ENCODE peak calls at places on chromosome 21, in seven cellular contexts. One of them, this sample, is unnamed.
A peak's percentile ranks its signal among the peaks of the same experiment; 100 is the strongest.

GRCh38 chr21:45152265-45152746 is 77.9 kb downstream of the ADARB1 start:
- DNase-seq in uterus: no peak
- DNase-seq in CD8-positive, alpha-beta T cell: peak; percentile 47
- DNase-seq in activated CD8-positive, alpha-beta T cell treated with anti-CD3 and anti-CD28 coated beads for 36 hours: peak; percentile 90
- DNase-seq in cardiac fibroblast: no peak
- DNase-seq in CD4-positive, alpha-beta T cell: peak; percentile 68
- DNase-seq in ovary: no peak
- DNase-seq in this sample: peak; percentile 87

GRCh38 chr21:46156678-46157077 is 1.3 kb upstream of the FTCD start:
- DNase-seq in uterus: peak; percentile 6
- DNase-seq in CD8-positive, alpha-beta T cell: no peak
- DNase-seq in activated CD8-positive, alpha-beta T cell treated with anti-CD3 and anti-CD28 coated beads for 36 hours: no peak
- DNase-seq in cardiac fibroblast: no peak
- DNase-seq in CD4-positive, alpha-beta T cell: no peak
- DNase-seq in ovary: no peak
- DNase-seq in this sample: no peak

GRCh38 chr21:16455978-16456377 is 726.2 kb downstream of the USP25 start:
- DNase-seq in uterus: no peak
- DNase-seq in CD8-positive, alpha-beta T cell: no peak
- DNase-seq in activated CD8-positive, alpha-beta T cell treated with anti-CD3 and anti-CD28 coated beads for 36 hours: no peak
- DNase-seq in cardiac fibroblast: no peak
- DNase-seq in CD4-positive, alpha-beta T cell: no peak
- DNase-seq in ovary: no peak
- DNase-seq in this sample: no peak

GRCh38 chr21:36704281-36704957 is 5.5 kb downstream of the SIM2 start:
- DNase-seq in uterus: no peak
- DNase-seq in CD8-positive, alpha-beta T cell: no peak
- DNase-seq in activated CD8-positive, alpha-beta T cell treated with anti-CD3 and anti-CD28 coated beads for 36 hours: no peak
- DNase-seq in cardiac fibroblast: no peak
- DNase-seq in CD4-positive, alpha-beta T cell: no peak
- DNase-seq in ovary: no peak
- DNase-seq in this sample: peak; percentile 81

GRCh38 chr21:45329261-45330074 is 41.8 kb upstream of the POFUT2 start:
- DNase-seq in uterus: no peak
- DNase-seq in CD8-positive, alpha-beta T cell: no peak
- DNase-seq in activated CD8-positive, alpha-beta T cell treated with anti-CD3 and anti-CD28 coated beads for 36 hours: no peak
- DNase-seq in cardiac fibroblast: no peak
- DNase-seq in CD4-positive, alpha-beta T cell: no peak
- DNase-seq in ovary: peak; percentile 13
- DNase-seq in this sample: no peak

GRCh38 chr21:15793547-15794235 is 63.9 kb downstream of the USP25 start:
- DNase-seq in uterus: no peak
- DNase-seq in CD8-positive, alpha-beta T cell: no peak
- DNase-seq in activated CD8-positive, alpha-beta T cell treated with anti-CD3 and anti-CD28 coated beads for 36 hours: no peak
- DNase-seq in cardiac fibroblast: peak; percentile 53
- DNase-seq in CD4-positive, alpha-beta T cell: no peak
- DNase-seq in ovary: no peak
- DNase-seq in this sample: no peak

GRCh38 chr21:35102488-35103407 is 53.6 kb upstream of the RUNX1 start:
- DNase-seq in uterus: no peak
- DNase-seq in CD8-positive, alpha-beta T cell: no peak
- DNase-seq in activated CD8-positive, alpha-beta T cell treated with anti-CD3 and anti-CD28 coated beads for 36 hours: peak; percentile 68
- DNase-seq in cardiac fibroblast: no peak
- DNase-seq in CD4-positive, alpha-beta T cell: no peak
- DNase-seq in ovary: no peak
- DNase-seq in this sample: peak; percentile 29

GRCh38 chr21:44702111-44702972 is 5.4 kb downstream of the KRTAP10-12 start:
- DNase-seq in uterus: no peak
- DNase-seq in CD8-positive, alpha-beta T cell: no peak
- DNase-seq in activated CD8-positive, alpha-beta T cell treated with anti-CD3 and anti-CD28 coated beads for 36 hours: no peak
- DNase-seq in cardiac fibroblast: no peak
- DNase-seq in CD4-positive, alpha-beta T cell: no peak
- DNase-seq in ovary: no peak
- DNase-seq in this sample: no peak

GRCh38 chr21:9737871-9738520 is 783.4 kb upstream of the TPTE start:
- DNase-seq in uterus: no peak
- DNase-seq in CD8-positive, alpha-beta T cell: no peak
- DNase-seq in activated CD8-positive, alpha-beta T cell treated with anti-CD3 and anti-CD28 coated beads for 36 hours: no peak
- DNase-seq in cardiac fibroblast: no peak
- DNase-seq in CD4-positive, alpha-beta T cell: no peak
- DNase-seq in ovary: no peak
- DNase-seq in this sample: peak; percentile 71

GRCh38 chr21:45327458-45328197 is 39.9 kb upstream of the POFUT2 start:
- DNase-seq in uterus: no peak
- DNase-seq in CD8-positive, alpha-beta T cell: no peak
- DNase-seq in activated CD8-positive, alpha-beta T cell treated with anti-CD3 and anti-CD28 coated beads for 36 hours: no peak
- DNase-seq in cardiac fibroblast: no peak
- DNase-seq in CD4-positive, alpha-beta T cell: no peak
- DNase-seq in ovary: no peak
- DNase-seq in this sample: no peak

GRCh38 chr21:16597768-16598167 is 868.0 kb downstream of the USP25 start:
- DNase-seq in uterus: no peak
- DNase-seq in CD8-positive, alpha-beta T cell: no peak
- DNase-seq in activated CD8-positive, alpha-beta T cell treated with anti-CD3 and anti-CD28 coated beads for 36 hours: no peak
- DNase-seq in cardiac fibroblast: no peak
- DNase-seq in CD4-positive, alpha-beta T cell: no peak
- DNase-seq in ovary: no peak
- DNase-seq in this sample: no peak

GRCh38 chr21:16195476-16195875 is 465.7 kb downstream of the USP25 start:
- DNase-seq in uterus: no peak
- DNase-seq in CD8-positive, alpha-beta T cell: no peak
- DNase-seq in activated CD8-positive, alpha-beta T cell treated with anti-CD3 and anti-CD28 coated beads for 36 hours: no peak
- DNase-seq in cardiac fibroblast: peak; percentile 83
- DNase-seq in CD4-positive, alpha-beta T cell: no peak
- DNase-seq in ovary: no peak
- DNase-seq in this sample: no peak

GRCh38 chr21:45432575-45433255 is 27.8 kb downstream of the COL18A1 start:
- DNase-seq in uterus: no peak
- DNase-seq in CD8-positive, alpha-beta T cell: no peak
- DNase-seq in activated CD8-positive, alpha-beta T cell treated with anti-CD3 and anti-CD28 coated beads for 36 hours: no peak
- DNase-seq in cardiac fibroblast: peak; percentile 69
- DNase-seq in CD4-positive, alpha-beta T cell: no peak
- DNase-seq in ovary: peak; percentile 69
- DNase-seq in this sample: no peak

GRCh38 chr21:46346296-46347202 is 22.6 kb downstream of the PCNT start:
- DNase-seq in uterus: no peak
- DNase-seq in CD8-positive, alpha-beta T cell: no peak
- DNase-seq in activated CD8-positive, alpha-beta T cell treated with anti-CD3 and anti-CD28 coated beads for 36 hours: no peak
- DNase-seq in cardiac fibroblast: no peak
- DNase-seq in CD4-positive, alpha-beta T cell: no peak
- DNase-seq in ovary: peak; percentile 48
- DNase-seq in this sample: no peak

GRCh38 chr21:29953072-29953471 is 13.3 kb upstream of the GRIK1 start:
- DNase-seq in uterus: no peak
- DNase-seq in CD8-positive, alpha-beta T cell: no peak
- DNase-seq in activated CD8-positive, alpha-beta T cell treated with anti-CD3 and anti-CD28 coated beads for 36 hours: no peak
- DNase-seq in cardiac fibroblast: no peak
- DNase-seq in CD4-positive, alpha-beta T cell: no peak
- DNase-seq in ovary: no peak
- DNase-seq in this sample: no peak

GRCh38 chr21:33386222-33386784 is 16.9 kb upstream of the IFNGR2 start:
- DNase-seq in uterus: no peak
- DNase-seq in CD8-positive, alpha-beta T cell: no peak
- DNase-seq in activated CD8-positive, alpha-beta T cell treated with anti-CD3 and anti-CD28 coated beads for 36 hours: no peak
- DNase-seq in cardiac fibroblast: no peak
- DNase-seq in CD4-positive, alpha-beta T cell: no peak
- DNase-seq in ovary: no peak
- DNase-seq in this sample: no peak

GRCh38 chr21:45164124-45164511 is 89.7 kb downstream of the ADARB1 start:
- DNase-seq in uterus: no peak
- DNase-seq in CD8-positive, alpha-beta T cell: no peak
- DNase-seq in activated CD8-positive, alpha-beta T cell treated with anti-CD3 and anti-CD28 coated beads for 36 hours: no peak
- DNase-seq in cardiac fibroblast: no peak
- DNase-seq in CD4-positive, alpha-beta T cell: no peak
- DNase-seq in ovary: no peak
- DNase-seq in this sample: no peak

GRCh38 chr21:34004984-34005383 is 68.4 kb upstream of the MRPS6 start:
- DNase-seq in uterus: peak; percentile 35
- DNase-seq in CD8-positive, alpha-beta T cell: no peak
- DNase-seq in activated CD8-positive, alpha-beta T cell treated with anti-CD3 and anti-CD28 coated beads for 36 hours: no peak
- DNase-seq in cardiac fibroblast: no peak
- DNase-seq in CD4-positive, alpha-beta T cell: no peak
- DNase-seq in ovary: no peak
- DNase-seq in this sample: peak; percentile 81

GRCh38 chr21:45364464-45365185 is 40.3 kb upstream of the COL18A1 start:
- DNase-seq in uterus: peak; percentile 68
- DNase-seq in CD8-positive, alpha-beta T cell: no peak
- DNase-seq in activated CD8-positive, alpha-beta T cell treated with anti-CD3 and anti-CD28 coated beads for 36 hours: no peak
- DNase-seq in cardiac fibroblast: peak; percentile 84
- DNase-seq in CD4-positive, alpha-beta T cell: no peak
- DNase-seq in ovary: no peak
- DNase-seq in this sample: no peak

GRCh38 chr21:26164311-26164710 is 6.3 kb downstream of the APP start:
- DNase-seq in uterus: no peak
- DNase-seq in CD8-positive, alpha-beta T cell: no peak
- DNase-seq in activated CD8-positive, alpha-beta T cell treated with anti-CD3 and anti-CD28 coated beads for 36 hours: no peak
- DNase-seq in cardiac fibroblast: no peak
- DNase-seq in CD4-positive, alpha-beta T cell: no peak
- DNase-seq in ovary: no peak
- DNase-seq in this sample: no peak

GRCh38 chr21:16713331-16714114 is 799.3 kb upstream of the CXADR start:
- DNase-seq in uterus: no peak
- DNase-seq in CD8-positive, alpha-beta T cell: no peak
- DNase-seq in activated CD8-positive, alpha-beta T cell treated with anti-CD3 and anti-CD28 coated beads for 36 hours: no peak
- DNase-seq in cardiac fibroblast: peak; percentile 41
- DNase-seq in CD4-positive, alpha-beta T cell: no peak
- DNase-seq in ovary: no peak
- DNase-seq in this sample: no peak

GRCh38 chr21:46399129-46399528 is 59.6 kb upstream of the DIP2A start:
- DNase-seq in uterus: no peak
- DNase-seq in CD8-positive, alpha-beta T cell: no peak
- DNase-seq in activated CD8-positive, alpha-beta T cell treated with anti-CD3 and anti-CD28 coated beads for 36 hours: no peak
- DNase-seq in cardiac fibroblast: no peak
- DNase-seq in CD4-positive, alpha-beta T cell: no peak
- DNase-seq in ovary: no peak
- DNase-seq in this sample: no peak

GRCh38 chr21:35896060-35896459 is 164.3 kb downstream of the SETD4 start:
- DNase-seq in uterus: no peak
- DNase-seq in CD8-positive, alpha-beta T cell: no peak
- DNase-seq in activated CD8-positive, alpha-beta T cell treated with anti-CD3 and anti-CD28 coated beads for 36 hours: no peak
- DNase-seq in cardiac fibroblast: no peak
- DNase-seq in CD4-positive, alpha-beta T cell: no peak
- DNase-seq in ovary: no peak
- DNase-seq in this sample: no peak

GRCh38 chr21:35204850-35205564 is 155.9 kb upstream of the RUNX1 start:
- DNase-seq in uterus: peak; percentile 76
- DNase-seq in CD8-positive, alpha-beta T cell: no peak
- DNase-seq in activated CD8-positive, alpha-beta T cell treated with anti-CD3 and anti-CD28 coated beads for 36 hours: peak; percentile 30
- DNase-seq in cardiac fibroblast: peak; percentile 92
- DNase-seq in CD4-positive, alpha-beta T cell: no peak
- DNase-seq in ovary: peak; percentile 94
- DNase-seq in this sample: peak; percentile 88

GRCh38 chr21:45420623-45421041 is 15.7 kb downstream of the COL18A1 start:
- DNase-seq in uterus: no peak
- DNase-seq in CD8-positive, alpha-beta T cell: no peak
- DNase-seq in activated CD8-positive, alpha-beta T cell treated with anti-CD3 and anti-CD28 coated beads for 36 hours: no peak
- DNase-seq in cardiac fibroblast: no peak
- DNase-seq in CD4-positive, alpha-beta T cell: no peak
- DNase-seq in ovary: no peak
- DNase-seq in this sample: no peak

DNA sequence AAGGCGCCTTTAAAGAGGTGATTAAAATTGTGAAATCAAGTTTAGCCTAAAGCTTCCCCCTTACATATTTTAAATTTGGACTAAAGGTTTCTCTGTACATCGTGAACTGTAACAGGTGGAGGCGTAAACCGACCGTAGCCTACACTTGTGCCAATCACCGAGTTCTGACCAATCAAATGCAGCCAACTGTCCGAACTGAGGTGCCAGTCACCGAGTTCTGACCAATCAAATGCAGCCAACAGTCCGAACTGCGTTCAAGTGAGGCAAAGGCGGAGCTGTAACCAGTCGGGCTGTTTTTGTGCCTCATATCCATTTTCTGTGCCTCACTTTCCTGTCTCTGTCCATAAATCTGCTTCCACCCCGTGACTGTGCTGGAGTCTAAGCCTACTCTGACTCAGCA is 7.4 kb downstream of the TFF1 start:
- DNase-seq in uterus: no peak
- DNase-seq in CD8-positive, alpha-beta T cell: no peak
- DNase-seq in activated CD8-positive, alpha-beta T cell treated with anti-CD3 and anti-CD28 coated beads for 36 hours: no peak
- DNase-seq in cardiac fibroblast: no peak
- DNase-seq in CD4-positive, alpha-beta T cell: no peak
- DNase-seq in ovary: no peak
- DNase-seq in this sample: no peak
- TF ChIP-seq CTCF in uterus: no peak
- TF ChIP-seq CTCF in CD8-positive, alpha-beta T cell: no peak
- TF ChIP-seq CTCF in activated CD8-positive, alpha-beta T cell treated with anti-CD3 and anti-CD28 coated beads for 36 hours: no peak
- TF ChIP-seq CTCF in cardiac fibroblast: no peak
- TF ChIP-seq CTCF in CD4-positive, alpha-beta T cell: no peak
- TF ChIP-seq CTCF in ovary: no peak
- TF ChIP-seq CTCF in this sample: no peak

GRCh38 chr21:38740131-38740530 is 65.6 kb upstream of the ETS2 start:
- DNase-seq in uterus: no peak
- DNase-seq in CD8-positive, alpha-beta T cell: no peak
- DNase-seq in activated CD8-positive, alpha-beta T cell treated with anti-CD3 and anti-CD28 coated beads for 36 hours: no peak
- DNase-seq in cardiac fibroblast: no peak
- DNase-seq in CD4-positive, alpha-beta T cell: no peak
- DNase-seq in ovary: no peak
- DNase-seq in this sample: peak; percentile 8
- TF ChIP-seq CTCF in uterus: no peak
- TF ChIP-seq CTCF in CD8-positive, alpha-beta T cell: no peak
- TF ChIP-seq CTCF in activated CD8-positive, alpha-beta T cell treated with anti-CD3 and anti-CD28 coated beads for 36 hours: no peak
- TF ChIP-seq CTCF in cardiac fibroblast: no peak
- TF ChIP-seq CTCF in CD4-positive, alpha-beta T cell: no peak
- TF ChIP-seq CTCF in ovary: no peak
- TF ChIP-seq CTCF in this sample: no peak

GRCh38 chr21:43611598-43612369 is 47.5 kb downstream of the HSF2BP start:
- DNase-seq in uterus: peak; percentile 64
- DNase-seq in CD8-positive, alpha-beta T cell: no peak
- DNase-seq in activated CD8-positive, alpha-beta T cell treated with anti-CD3 and anti-CD28 coated beads for 36 hours: peak; percentile 41
- DNase-seq in cardiac fibroblast: peak; percentile 80
- DNase-seq in CD4-positive, alpha-beta T cell: no peak
- DNase-seq in ovary: peak; percentile 64
- DNase-seq in this sample: no peak
- TF ChIP-seq CTCF in uterus: peak; percentile 70
- TF ChIP-seq CTCF in CD8-positive, alpha-beta T cell: no peak
- TF ChIP-seq CTCF in activated CD8-positive, alpha-beta T cell treated with anti-CD3 and anti-CD28 coated beads for 36 hours: no peak
- TF ChIP-seq CTCF in cardiac fibroblast: peak; percentile 88
- TF ChIP-seq CTCF in CD4-positive, alpha-beta T cell: peak; percentile 13
- TF ChIP-seq CTCF in ovary: peak; percentile 60
- TF ChIP-seq CTCF in this sample: no peak

GRCh38 chr21:21101911-21102310 is 103.7 kb downstream of the NCAM2 start:
- DNase-seq in uterus: no peak
- DNase-seq in CD8-positive, alpha-beta T cell: no peak
- DNase-seq in activated CD8-positive, alpha-beta T cell treated with anti-CD3 and anti-CD28 coated beads for 36 hours: peak; percentile 6
- DNase-seq in cardiac fibroblast: peak; percentile 65
- DNase-seq in CD4-positive, alpha-beta T cell: no peak
- DNase-seq in ovary: no peak
- DNase-seq in this sample: no peak
- TF ChIP-seq CTCF in uterus: no peak
- TF ChIP-seq CTCF in CD8-positive, alpha-beta T cell: no peak
- TF ChIP-seq CTCF in activated CD8-positive, alpha-beta T cell treated with anti-CD3 and anti-CD28 coated beads for 36 hours: no peak
- TF ChIP-seq CTCF in cardiac fibroblast: no peak
- TF ChIP-seq CTCF in CD4-positive, alpha-beta T cell: no peak
- TF ChIP-seq CTCF in ovary: no peak
- TF ChIP-seq CTCF in this sample: no peak

GRCh38 chr21:18801468-18801867 is 397.9 kb upstream of the TMPRSS15 start:
- DNase-seq in uterus: no peak
- DNase-seq in CD8-positive, alpha-beta T cell: no peak
- DNase-seq in activated CD8-positive, alpha-beta T cell treated with anti-CD3 and anti-CD28 coated beads for 36 hours: no peak
- DNase-seq in cardiac fibroblast: no peak
- DNase-seq in CD4-positive, alpha-beta T cell: no peak
- DNase-seq in ovary: no peak
- DNase-seq in this sample: no peak
- TF ChIP-seq CTCF in uterus: no peak
- TF ChIP-seq CTCF in CD8-positive, alpha-beta T cell: no peak
- TF ChIP-seq CTCF in activated CD8-positive, alpha-beta T cell treated with anti-CD3 and anti-CD28 coated beads for 36 hours: no peak
- TF ChIP-seq CTCF in cardiac fibroblast: no peak
- TF ChIP-seq CTCF in CD4-positive, alpha-beta T cell: no peak
- TF ChIP-seq CTCF in ovary: no peak
- TF ChIP-seq CTCF in this sample: no peak

GRCh38 chr21:31459457-31459856 is 115.4 kb upstream of the TIAM1 start:
- DNase-seq in uterus: no peak
- DNase-seq in CD8-positive, alpha-beta T cell: no peak
- DNase-seq in activated CD8-positive, alpha-beta T cell treated with anti-CD3 and anti-CD28 coated beads for 36 hours: no peak
- DNase-seq in cardiac fibroblast: no peak
- DNase-seq in CD4-positive, alpha-beta T cell: no peak
- DNase-seq in ovary: no peak
- DNase-seq in this sample: no peak
- TF ChIP-seq CTCF in uterus: no peak
- TF ChIP-seq CTCF in CD8-positive, alpha-beta T cell: no peak
- TF ChIP-seq CTCF in activated CD8-positive, alpha-beta T cell treated with anti-CD3 and anti-CD28 coated beads for 36 hours: no peak
- TF ChIP-seq CTCF in cardiac fibroblast: no peak
- TF ChIP-seq CTCF in CD4-positive, alpha-beta T cell: no peak
- TF ChIP-seq CTCF in ovary: no peak
- TF ChIP-seq CTCF in this sample: no peak